ENCODE peak calls at places on chromosomes 5 and 9, in ten cellular contexts. One of them, this sample, is unnamed.
A peak's percentile ranks its signal among the peaks of the same experiment; 100 is the strongest.

GRCh38 chr5:137491121-137491520 is 8.0 kb downstream of the SPOCK1 start:
- DNase-seq in HCT116: no peak
- DNase-seq in spleen: no peak
- DNase-seq in A549: no peak
- DNase-seq in endodermal cell: no peak
- DNase-seq in coronary artery: no peak
- DNase-seq in mesendoderm: no peak
- DNase-seq in right cardiac atrium: no peak
- DNase-seq in H9: no peak
- DNase-seq in mesenchymal stem cell: no peak
- DNase-seq in this sample: no peak

GRCh38 chr5:159448-160172 is 31.7 kb upstream of the LRRC14B start:
- DNase-seq in HCT116: no peak
- DNase-seq in spleen: peak; percentile 10
- DNase-seq in A549: no peak
- DNase-seq in endodermal cell: peak; percentile 42
- DNase-seq in coronary artery: peak; percentile 29
- DNase-seq in mesendoderm: no peak
- DNase-seq in right cardiac atrium: no peak
- DNase-seq in H9: peak; percentile 23
- DNase-seq in mesenchymal stem cell: peak; percentile 28
- DNase-seq in this sample: no peak

GRCh38 chr9:17134396-17134842 is 421 bp upstream of the CNTLN start:
- DNase-seq in HCT116: no peak
- DNase-seq in spleen: no peak
- DNase-seq in A549: no peak
- DNase-seq in endodermal cell: no peak
- DNase-seq in coronary artery: no peak
- DNase-seq in mesendoderm: no peak
- DNase-seq in right cardiac atrium: no peak
- DNase-seq in H9: no peak
- DNase-seq in mesenchymal stem cell: peak; percentile 49
- DNase-seq in this sample: peak; percentile 46

GRCh38 chr9:126861707-126862460 is 1.4 kb downstream of the ZBTB34 start:
- DNase-seq in HCT116: no peak
- DNase-seq in spleen: peak; percentile 72
- DNase-seq in A549: no peak
- DNase-seq in endodermal cell: peak; percentile 59
- DNase-seq in coronary artery: no peak
- DNase-seq in mesendoderm: peak; percentile 53
- DNase-seq in right cardiac atrium: no peak
- DNase-seq in H9: no peak
- DNase-seq in mesenchymal stem cell: peak; percentile 57
- DNase-seq in this sample: no peak

GRCh38 chr9:7910426-7911015 is 110.9 kb upstream of the DMAC1 start:
- DNase-seq in HCT116: no peak
- DNase-seq in spleen: no peak
- DNase-seq in A549: no peak
- DNase-seq in endodermal cell: no peak
- DNase-seq in coronary artery: no peak
- DNase-seq in mesendoderm: peak; percentile 10
- DNase-seq in right cardiac atrium: no peak
- DNase-seq in H9: no peak
- DNase-seq in mesenchymal stem cell: no peak
- DNase-seq in this sample: no peak

GRCh38 chr5:86461169-86461956 is 156.4 kb upstream of the COX7C start:
- DNase-seq in HCT116: no peak
- DNase-seq in spleen: no peak
- DNase-seq in A549: no peak
- DNase-seq in endodermal cell: no peak
- DNase-seq in coronary artery: no peak
- DNase-seq in mesendoderm: no peak
- DNase-seq in right cardiac atrium: no peak
- DNase-seq in H9: no peak
- DNase-seq in mesenchymal stem cell: peak; percentile 13
- DNase-seq in this sample: no peak

GRCh38 chr9:81844131-81844567 is 84.1 kb upstream of the SPATA31D4 start:
- DNase-seq in HCT116: no peak
- DNase-seq in spleen: no peak
- DNase-seq in A549: peak; percentile 25
- DNase-seq in endodermal cell: no peak
- DNase-seq in coronary artery: no peak
- DNase-seq in mesendoderm: no peak
- DNase-seq in right cardiac atrium: no peak
- DNase-seq in H9: no peak
- DNase-seq in mesenchymal stem cell: no peak
- DNase-seq in this sample: peak; percentile 48

GRCh38 chr9:89408628-89409101 is 89.2 kb downstream of the SEMA4D start:
- DNase-seq in HCT116: no peak
- DNase-seq in spleen: peak; percentile 92
- DNase-seq in A549: no peak
- DNase-seq in endodermal cell: no peak
- DNase-seq in coronary artery: no peak
- DNase-seq in mesendoderm: no peak
- DNase-seq in right cardiac atrium: peak; percentile 44
- DNase-seq in H9: no peak
- DNase-seq in mesenchymal stem cell: no peak
- DNase-seq in this sample: no peak

GRCh38 chr5:3594514-3595101 is 1.0 kb upstream of the IRX1 start:
- DNase-seq in HCT116: no peak
- DNase-seq in spleen: no peak
- DNase-seq in A549: peak; percentile 1
- DNase-seq in endodermal cell: peak; percentile 84
- DNase-seq in coronary artery: no peak
- DNase-seq in mesendoderm: peak; percentile 71
- DNase-seq in right cardiac atrium: no peak
- DNase-seq in H9: peak; percentile 64
- DNase-seq in mesenchymal stem cell: no peak
- DNase-seq in this sample: peak; percentile 26

GRCh38 chr9:134560654-134561053 is 80.9 kb upstream of the COL5A1 start:
- DNase-seq in HCT116: no peak
- DNase-seq in spleen: no peak
- DNase-seq in A549: no peak
- DNase-seq in endodermal cell: peak; percentile 27
- DNase-seq in coronary artery: peak; percentile 12
- DNase-seq in mesendoderm: no peak
- DNase-seq in right cardiac atrium: no peak
- DNase-seq in H9: no peak
- DNase-seq in mesenchymal stem cell: no peak
- DNase-seq in this sample: no peak

GRCh38 chr5:172640822-172641358 is at the start of gene NEURL1B:
- DNase-seq in HCT116: peak; percentile 26
- DNase-seq in spleen: peak; percentile 73
- DNase-seq in A549: peak; percentile 61
- DNase-seq in endodermal cell: peak; percentile 92
- DNase-seq in coronary artery: no peak
- DNase-seq in mesendoderm: peak; percentile 78
- DNase-seq in right cardiac atrium: peak; percentile 93
- DNase-seq in H9: peak; percentile 77
- DNase-seq in mesenchymal stem cell: peak; percentile 69
- DNase-seq in this sample: peak; percentile 35

GRCh38 chr5:141734501-141735231 is 52.6 kb upstream of the ARAP3 start:
- DNase-seq in HCT116: no peak
- DNase-seq in spleen: no peak
- DNase-seq in A549: peak; percentile 36
- DNase-seq in endodermal cell: peak; percentile 93
- DNase-seq in coronary artery: no peak
- DNase-seq in mesendoderm: peak; percentile 86
- DNase-seq in right cardiac atrium: peak; percentile 71
- DNase-seq in H9: peak; percentile 79
- DNase-seq in mesenchymal stem cell: peak; percentile 65
- DNase-seq in this sample: no peak

GRCh38 chr9:36739538-36740116 is 166.9 kb downstream of the MELK start:
- DNase-seq in HCT116: no peak
- DNase-seq in spleen: no peak
- DNase-seq in A549: no peak
- DNase-seq in endodermal cell: no peak
- DNase-seq in coronary artery: no peak
- DNase-seq in mesendoderm: no peak
- DNase-seq in right cardiac atrium: no peak
- DNase-seq in H9: no peak
- DNase-seq in mesenchymal stem cell: no peak
- DNase-seq in this sample: no peak

GRCh38 chr5:68958428-68958827 is 135.4 kb upstream of the SLC30A5 start:
- DNase-seq in HCT116: no peak
- DNase-seq in spleen: no peak
- DNase-seq in A549: no peak
- DNase-seq in endodermal cell: no peak
- DNase-seq in coronary artery: no peak
- DNase-seq in mesendoderm: no peak
- DNase-seq in right cardiac atrium: no peak
- DNase-seq in H9: no peak
- DNase-seq in mesenchymal stem cell: no peak
- DNase-seq in this sample: no peak
- H3K27ac ChIP-seq in HCT116: no peak overlapping the region
- H3K27ac ChIP-seq in spleen: no peak overlapping the region
- H3K27ac ChIP-seq in A549: no peak overlapping the region
- H3K27ac ChIP-seq in endodermal cell: no peak overlapping the region
- H3K27ac ChIP-seq in coronary artery: no peak overlapping the region
- H3K27ac ChIP-seq in mesendoderm: no peak overlapping the region
- H3K27ac ChIP-seq in right cardiac atrium: no peak overlapping the region
- H3K27ac ChIP-seq in H9: no peak overlapping the region
- H3K27ac ChIP-seq in mesenchymal stem cell: no peak overlapping the region
- H3K27ac ChIP-seq in this sample: no peak overlapping the region

GRCh38 chr9:14438232-14438966 is 124.5 kb upstream of the NFIB start:
- DNase-seq in HCT116: no peak
- DNase-seq in spleen: no peak
- DNase-seq in A549: no peak
- DNase-seq in endodermal cell: no peak
- DNase-seq in coronary artery: no peak
- DNase-seq in mesendoderm: no peak
- DNase-seq in right cardiac atrium: no peak
- DNase-seq in H9: no peak
- DNase-seq in mesenchymal stem cell: no peak
- DNase-seq in this sample: no peak

GRCh38 chr9:14434971-14435718 is 121.2 kb upstream of the NFIB start:
- DNase-seq in HCT116: no peak
- DNase-seq in spleen: no peak
- DNase-seq in A549: no peak
- DNase-seq in endodermal cell: no peak
- DNase-seq in coronary artery: no peak
- DNase-seq in mesendoderm: no peak
- DNase-seq in right cardiac atrium: no peak
- DNase-seq in H9: no peak
- DNase-seq in mesenchymal stem cell: no peak
- DNase-seq in this sample: no peak

GRCh38 chr9:14435871-14436270 is 121.9 kb upstream of the NFIB start:
- DNase-seq in HCT116: no peak
- DNase-seq in spleen: no peak
- DNase-seq in A549: no peak
- DNase-seq in endodermal cell: no peak
- DNase-seq in coronary artery: no peak
- DNase-seq in mesendoderm: no peak
- DNase-seq in right cardiac atrium: no peak
- DNase-seq in H9: no peak
- DNase-seq in mesenchymal stem cell: no peak
- DNase-seq in this sample: no peak

GRCh38 chr9:14439555-14439954 is 125.6 kb upstream of the NFIB start:
- DNase-seq in HCT116: no peak
- DNase-seq in spleen: no peak
- DNase-seq in A549: no peak
- DNase-seq in endodermal cell: no peak
- DNase-seq in coronary artery: no peak
- DNase-seq in mesendoderm: no peak
- DNase-seq in right cardiac atrium: no peak
- DNase-seq in H9: no peak
- DNase-seq in mesenchymal stem cell: no peak
- DNase-seq in this sample: no peak

GRCh38 chr9:14437336-14438231 is 123.6 kb upstream of the NFIB start:
- DNase-seq in HCT116: no peak
- DNase-seq in spleen: no peak
- DNase-seq in A549: no peak
- DNase-seq in endodermal cell: no peak
- DNase-seq in coronary artery: no peak
- DNase-seq in mesendoderm: no peak
- DNase-seq in right cardiac atrium: peak; percentile 72
- DNase-seq in H9: no peak
- DNase-seq in mesenchymal stem cell: no peak
- DNase-seq in this sample: peak; percentile 22
- H3K27ac ChIP-seq in HCT116: no peak overlapping the region
- H3K27ac ChIP-seq in spleen: no peak overlapping the region
- H3K27ac ChIP-seq in A549: no peak overlapping the region
- H3K27ac ChIP-seq in endodermal cell: peak overlapping the region; percentile 66
- H3K27ac ChIP-seq in coronary artery: no peak overlapping the region
- H3K27ac ChIP-seq in mesendoderm: no peak overlapping the region
- H3K27ac ChIP-seq in right cardiac atrium: peak overlapping the region; percentile 12
- H3K27ac ChIP-seq in H9: no peak overlapping the region
- H3K27ac ChIP-seq in mesenchymal stem cell: no peak overlapping the region
- H3K27ac ChIP-seq in this sample: no peak overlapping the region

GRCh38 chr5:179755022-179755421 is 22.4 kb downstream of the MAML1 start:
- DNase-seq in HCT116: no peak
- DNase-seq in spleen: no peak
- DNase-seq in A549: no peak
- DNase-seq in endodermal cell: peak; percentile 68
- DNase-seq in coronary artery: no peak
- DNase-seq in mesendoderm: peak; percentile 77
- DNase-seq in right cardiac atrium: no peak
- DNase-seq in H9: no peak
- DNase-seq in mesenchymal stem cell: peak; percentile 59
- DNase-seq in this sample: no peak

GRCh38 chr5:179754024-179754423 is 21.4 kb downstream of the MAML1 start:
- DNase-seq in HCT116: no peak
- DNase-seq in spleen: no peak
- DNase-seq in A549: no peak
- DNase-seq in endodermal cell: no peak
- DNase-seq in coronary artery: no peak
- DNase-seq in mesendoderm: no peak
- DNase-seq in right cardiac atrium: peak; percentile 1
- DNase-seq in H9: no peak
- DNase-seq in mesenchymal stem cell: no peak
- DNase-seq in this sample: no peak

GRCh38 chr5:179747815-179748214 is 15.2 kb downstream of the MAML1 start:
- DNase-seq in HCT116: no peak
- DNase-seq in spleen: no peak
- DNase-seq in A549: no peak
- DNase-seq in endodermal cell: no peak
- DNase-seq in coronary artery: no peak
- DNase-seq in mesendoderm: no peak
- DNase-seq in right cardiac atrium: no peak
- DNase-seq in H9: no peak
- DNase-seq in mesenchymal stem cell: no peak
- DNase-seq in this sample: no peak

GRCh38 chr5:179746872-179747271 is 14.2 kb downstream of the MAML1 start:
- DNase-seq in HCT116: no peak
- DNase-seq in spleen: no peak
- DNase-seq in A549: no peak
- DNase-seq in endodermal cell: no peak
- DNase-seq in coronary artery: no peak
- DNase-seq in mesendoderm: no peak
- DNase-seq in right cardiac atrium: no peak
- DNase-seq in H9: no peak
- DNase-seq in mesenchymal stem cell: no peak
- DNase-seq in this sample: no peak

GRCh38 chr5:179749857-179750508 is 17.4 kb downstream of the MAML1 start:
- DNase-seq in HCT116: no peak
- DNase-seq in spleen: no peak
- DNase-seq in A549: no peak
- DNase-seq in endodermal cell: no peak
- DNase-seq in coronary artery: no peak
- DNase-seq in mesendoderm: no peak
- DNase-seq in right cardiac atrium: peak; percentile 10
- DNase-seq in H9: no peak
- DNase-seq in mesenchymal stem cell: no peak
- DNase-seq in this sample: no peak
- H3K27ac ChIP-seq in HCT116: no peak overlapping the region
- H3K27ac ChIP-seq in spleen: no peak overlapping the region
- H3K27ac ChIP-seq in A549: no peak overlapping the region
- H3K27ac ChIP-seq in endodermal cell: no peak overlapping the region
- H3K27ac ChIP-seq in coronary artery: no peak overlapping the region
- H3K27ac ChIP-seq in mesendoderm: no peak overlapping the region
- H3K27ac ChIP-seq in right cardiac atrium: no peak overlapping the region
- H3K27ac ChIP-seq in H9: no peak overlapping the region
- H3K27ac ChIP-seq in mesenchymal stem cell: no peak overlapping the region
- H3K27ac ChIP-seq in this sample: no peak overlapping the region

GRCh38 chr9:136545065-136545965 is 533 bp downstream of the NOTCH1 start:
- DNase-seq in HCT116: no peak
- DNase-seq in spleen: peak; percentile 93
- DNase-seq in A549: no peak
- DNase-seq in endodermal cell: peak; percentile 70
- DNase-seq in coronary artery: no peak
- DNase-seq in mesendoderm: no peak
- DNase-seq in right cardiac atrium: peak; percentile 82
- DNase-seq in H9: no peak
- DNase-seq in mesenchymal stem cell: peak; percentile 32
- DNase-seq in this sample: no peak
- H3K27ac ChIP-seq in HCT116: peak overlapping the region; percentile 82
- H3K27ac ChIP-seq in spleen: peak overlapping the region; percentile 99
- H3K27ac ChIP-seq in A549: peak overlapping the region; percentile 98
- H3K27ac ChIP-seq in endodermal cell: peak overlapping the region; percentile 92
- H3K27ac ChIP-seq in coronary artery: peak overlapping the region; percentile 84
- H3K27ac ChIP-seq in mesendoderm: peak overlapping the region; percentile 39
- H3K27ac ChIP-seq in right cardiac atrium: peak overlapping the region; percentile 78
- H3K27ac ChIP-seq in H9: no peak overlapping the region
- H3K27ac ChIP-seq in mesenchymal stem cell: no peak overlapping the region
- H3K27ac ChIP-seq in this sample: peak overlapping the region; percentile 77